ENCODE peak calls at places on chromosomes 3 and 15, in nine cellular contexts. One of them, this sample, is unnamed.

GRCh38 chr3:132317229-132317948 is at the start of gene ACP3:
- DNase-seq in Panc1: no peak
- DNase-seq in MV-4-11: peak
- DNase-seq in stimulated activated naive CD8-positive, alpha-beta T cell treated with anti-CD3 and anti-CD28 coated beads, Interleukin-15, amount 100 ng/mL, for 72 hours: no peak
- DNase-seq in posterior vena cava: peak
- DNase-seq in sciatic nerve: no peak
- DNase-seq in dermis blood vessel endothelial cell: no peak
- DNase-seq in NCI-H774: no peak
- DNase-seq in breast epithelium: peak
- DNase-seq in this sample: peak

GRCh38 chr15:51227967-51228783 is 110.2 kb downstream of the CYP19A1 start:
- DNase-seq in Panc1: no peak
- DNase-seq in MV-4-11: peak
- DNase-seq in stimulated activated naive CD8-positive, alpha-beta T cell treated with anti-CD3 and anti-CD28 coated beads, Interleukin-15, amount 100 ng/mL, for 72 hours: peak
- DNase-seq in posterior vena cava: peak
- DNase-seq in sciatic nerve: no peak
- DNase-seq in dermis blood vessel endothelial cell: peak
- DNase-seq in NCI-H774: no peak
- DNase-seq in breast epithelium: no peak
- DNase-seq in this sample: peak

GRCh38 chr3:13877911-13878710 is 1.8 kb downstream of the WNT7A start:
- DNase-seq in Panc1: no peak
- DNase-seq in MV-4-11: no peak
- DNase-seq in stimulated activated naive CD8-positive, alpha-beta T cell treated with anti-CD3 and anti-CD28 coated beads, Interleukin-15, amount 100 ng/mL, for 72 hours: peak
- DNase-seq in posterior vena cava: peak
- DNase-seq in sciatic nerve: peak
- DNase-seq in dermis blood vessel endothelial cell: no peak
- DNase-seq in NCI-H774: no peak
- DNase-seq in breast epithelium: no peak
- DNase-seq in this sample: no peak

GRCh38 chr3:36663666-36664291 is 100.6 kb downstream of the DCLK3 start:
- DNase-seq in Panc1: no peak
- DNase-seq in MV-4-11: peak
- DNase-seq in stimulated activated naive CD8-positive, alpha-beta T cell treated with anti-CD3 and anti-CD28 coated beads, Interleukin-15, amount 100 ng/mL, for 72 hours: no peak
- DNase-seq in posterior vena cava: no peak
- DNase-seq in sciatic nerve: no peak
- DNase-seq in dermis blood vessel endothelial cell: no peak
- DNase-seq in NCI-H774: no peak
- DNase-seq in breast epithelium: no peak
- DNase-seq in this sample: no peak

GRCh38 chr3:177676947-177677587 is 479.8 kb upstream of the TBL1XR1 start:
- DNase-seq in Panc1: no peak
- DNase-seq in MV-4-11: no peak
- DNase-seq in stimulated activated naive CD8-positive, alpha-beta T cell treated with anti-CD3 and anti-CD28 coated beads, Interleukin-15, amount 100 ng/mL, for 72 hours: no peak
- DNase-seq in posterior vena cava: no peak
- DNase-seq in sciatic nerve: no peak
- DNase-seq in dermis blood vessel endothelial cell: no peak
- DNase-seq in NCI-H774: peak
- DNase-seq in breast epithelium: no peak
- DNase-seq in this sample: no peak

GRCh38 chr3:120111898-120112297 is 17.7 kb upstream of the GSK3B start:
- DNase-seq in Panc1: no peak
- DNase-seq in MV-4-11: no peak
- DNase-seq in stimulated activated naive CD8-positive, alpha-beta T cell treated with anti-CD3 and anti-CD28 coated beads, Interleukin-15, amount 100 ng/mL, for 72 hours: no peak
- DNase-seq in posterior vena cava: no peak
- DNase-seq in sciatic nerve: no peak
- DNase-seq in dermis blood vessel endothelial cell: no peak
- DNase-seq in NCI-H774: no peak
- DNase-seq in breast epithelium: no peak
- DNase-seq in this sample: no peak

GRCh38 chr3:16871915-16872842 is 12.6 kb upstream of the PLCL2 start:
- DNase-seq in Panc1: no peak
- DNase-seq in MV-4-11: peak
- DNase-seq in stimulated activated naive CD8-positive, alpha-beta T cell treated with anti-CD3 and anti-CD28 coated beads, Interleukin-15, amount 100 ng/mL, for 72 hours: no peak
- DNase-seq in posterior vena cava: no peak
- DNase-seq in sciatic nerve: no peak
- DNase-seq in dermis blood vessel endothelial cell: peak
- DNase-seq in NCI-H774: no peak
- DNase-seq in breast epithelium: no peak
- DNase-seq in this sample: no peak

GRCh38 chr15:65920825-65921309 is 51.6 kb downstream of the RAB11A start:
- DNase-seq in Panc1: no peak
- DNase-seq in MV-4-11: no peak
- DNase-seq in stimulated activated naive CD8-positive, alpha-beta T cell treated with anti-CD3 and anti-CD28 coated beads, Interleukin-15, amount 100 ng/mL, for 72 hours: no peak
- DNase-seq in posterior vena cava: no peak
- DNase-seq in sciatic nerve: no peak
- DNase-seq in dermis blood vessel endothelial cell: no peak
- DNase-seq in NCI-H774: no peak
- DNase-seq in breast epithelium: no peak
- DNase-seq in this sample: no peak

GRCh38 chr3:46482632-46483311 is 15.0 kb upstream of the RTP3 start:
- DNase-seq in Panc1: no peak
- DNase-seq in MV-4-11: no peak
- DNase-seq in stimulated activated naive CD8-positive, alpha-beta T cell treated with anti-CD3 and anti-CD28 coated beads, Interleukin-15, amount 100 ng/mL, for 72 hours: no peak
- DNase-seq in posterior vena cava: no peak
- DNase-seq in sciatic nerve: no peak
- DNase-seq in dermis blood vessel endothelial cell: no peak
- DNase-seq in NCI-H774: no peak
- DNase-seq in breast epithelium: no peak
- DNase-seq in this sample: peak

GRCh38 chr3:112384769-112385168 is 51.8 kb downstream of the CD200 start:
- DNase-seq in Panc1: no peak
- DNase-seq in MV-4-11: no peak
- DNase-seq in stimulated activated naive CD8-positive, alpha-beta T cell treated with anti-CD3 and anti-CD28 coated beads, Interleukin-15, amount 100 ng/mL, for 72 hours: no peak
- DNase-seq in posterior vena cava: no peak
- DNase-seq in sciatic nerve: no peak
- DNase-seq in dermis blood vessel endothelial cell: no peak
- DNase-seq in NCI-H774: no peak
- DNase-seq in breast epithelium: no peak
- DNase-seq in this sample: no peak

GRCh38 chr3:97232635-97233034 is 418.2 kb downstream of the EPHA6 start:
- DNase-seq in Panc1: no peak
- DNase-seq in MV-4-11: no peak
- DNase-seq in stimulated activated naive CD8-positive, alpha-beta T cell treated with anti-CD3 and anti-CD28 coated beads, Interleukin-15, amount 100 ng/mL, for 72 hours: no peak
- DNase-seq in posterior vena cava: no peak
- DNase-seq in sciatic nerve: no peak
- DNase-seq in dermis blood vessel endothelial cell: no peak
- DNase-seq in NCI-H774: no peak
- DNase-seq in breast epithelium: peak
- DNase-seq in this sample: no peak

GRCh38 chr3:12891985-12892839 is 50.8 kb upstream of the RPL32 start:
- DNase-seq in Panc1: peak
- DNase-seq in MV-4-11: peak
- DNase-seq in stimulated activated naive CD8-positive, alpha-beta T cell treated with anti-CD3 and anti-CD28 coated beads, Interleukin-15, amount 100 ng/mL, for 72 hours: peak
- DNase-seq in posterior vena cava: no peak
- DNase-seq in sciatic nerve: no peak
- DNase-seq in dermis blood vessel endothelial cell: peak
- DNase-seq in NCI-H774: peak
- DNase-seq in breast epithelium: peak
- DNase-seq in this sample: peak

This sample was measured in SJCRH30.